ENCODE peak calls at places on chromosomes 2 and 18, in four cellular contexts. O, B, J and Z are unnamed samples.

GRCh38 chr2:28423856-28424605 is 31.4 kb downstream of the FOSL2 start:
- DNase-seq in B (no peak), J (no peak), O (no peak), Z (no peak)

GRCh38 chr2:28621172-28622100 is 125.6 kb downstream of the PLB1 start:
- DNase-seq in B (peak; percentile 35), O (peak; percentile 13), J (peak; percentile 97), Z (peak; percentile 71)

GRCh38 chr2:20919301-20919800 is 96.5 kb upstream of the LDAH start:
- DNase-seq in O (no peak), J (no peak), B (no peak), Z (no peak)

GRCh38 chr18:22102948-22103663 is 66.3 kb upstream of the GATA6 start:
- DNase-seq in J (no peak), O (no peak), B (no peak), Z (no peak)

GRCh38 chr2:216388046-216388884 is 16.0 kb upstream of the MARCHF4 start:
- DNase-seq in J (no peak), B (no peak), O (no peak), Z (no peak)

GRCh38 chr2:169363027-169363569 is 764 bp upstream of the LRP2 start:
- DNase-seq in J (no peak), O (no peak), B (no peak), Z (no peak)

GRCh38 chr2:158953454-158953853 is 15.0 kb upstream of the TANC1 start:
- DNase-seq in O (no peak), J (peak; percentile 65), B (no peak), Z (no peak)

GRCh38 chr2:204505946-204506345 is 39.3 kb upstream of the PARD3B start:
- DNase-seq in O (no peak), B (no peak), J (peak; percentile 92), Z (no peak)

GRCh38 chr2:167962436-167963226 is 284.8 kb downstream of the STK39 start:
- DNase-seq in O (no peak), J (no peak), B (no peak), Z (no peak)

GRCh38 chr2:183284606-183285005 is 160.4 kb downstream of the NUP35 start:
- DNase-seq in J (peak; percentile 92), O (no peak), B (no peak), Z (no peak)

GRCh38 chr2:122692400-122693083 is 937.1 kb downstream of the TSN start:
- DNase-seq in B (no peak), J (no peak), O (no peak), Z (no peak)

GRCh38 chr2:33442528-33443069 is 33.9 kb upstream of the RASGRP3 start:
- DNase-seq in O (peak; percentile 22), B (no peak), J (peak; percentile 53), Z (peak; percentile 77)

GRCh38 chr2:41853427-41854191 is 194.2 kb upstream of the PKDCC start:
- DNase-seq in B (peak; percentile 71), O (peak; percentile 24), J (peak; percentile 80), Z (peak; percentile 44)

GRCh38 chr2:237471457-237472186 is 15.4 kb upstream of the MLPH start:
- DNase-seq in B (peak; percentile 63), J (peak; percentile 85), O (no peak), Z (no peak)

GRCh38 chr18:62662799-62663173 is 52.6 kb upstream of the PHLPP1 start:
- DNase-seq in B (no peak), O (no peak), J (no peak), Z (no peak)

GRCh38 chr18:25350561-25351201 is 1.3 kb downstream of the ZNF521 start:
- DNase-seq in O (peak; percentile 67), B (peak; percentile 54), J (peak; percentile 84), Z (peak; percentile 18)

GRCh38 chr2:156436477-156437085 is 402 bp downstream of the GPD2 start:
- DNase-seq in B (peak; percentile 9), O (peak; percentile 33), J (peak; percentile 63), Z (no peak)

GRCh38 chr18:49319590-49319989 is 140.9 kb downstream of the DYM start:
- DNase-seq in O (no peak), J (peak; percentile 19), B (no peak), Z (no peak)

GRCh38 chr2:102703748-102704147 is 58.1 kb upstream of the TMEM182 start:
- DNase-seq in O (no peak), B (peak; percentile 16), J (peak; percentile 46), Z (peak; percentile 15)

GRCh38 chr2:121479882-121480522 is 50.7 kb upstream of the RNU4ATAC start:
- DNase-seq in O (no peak), J (peak; percentile 57), B (no peak), Z (no peak)

GRCh38 chr18:27223570-27224340 is 38.6 kb upstream of the CHST9 start:
- DNase-seq in O (no peak), B (no peak), J (no peak), Z (no peak)

GRCh38 chr2:38074775-38075435 is 1.0 kb downstream of the CYP1B1 start:
- DNase-seq in B (peak; percentile 48), O (no peak), J (peak; percentile 64), Z (no peak)